ENCODE peak calls at places on chromosomes 12 and 14, in eight cellular contexts. Y is H9; I is colonic mucosa; Z is WERI-Rb-1; C is CD4-positive, CD25-positive, alpha-beta regulatory T cell; U is IMR-90; B is stomach; V is PC-9. M is an unnamed sample.

GRCh38 chr12:91133871-91134270 is 22.6 kb upstream of the LUM start:
- DNase-seq in I (no peak), C (no peak), Y (no peak), V (no peak), B (no peak), Z (no peak), U (peak), M (no peak)

GRCh38 chr12:52735106-52735505 is 31.8 kb upstream of the KRT77 start:
- DNase-seq in V (no peak), Y (no peak), C (no peak), I (no peak), B (no peak), U (no peak), Z (no peak), M (no peak)

GRCh38 chr14:54809767-54810166 is 92.9 kb downstream of the GCH1 start:
- DNase-seq in V (no peak), B (no peak), C (no peak), Z (no peak), U (no peak), I (no peak), Y (no peak), M (no peak)

GRCh38 chr12:89826468-89826867 is 117.8 kb upstream of the ATP2B1 start:
- DNase-seq in Z (no peak), I (no peak), Y (no peak), C (no peak), B (no peak), U (no peak), V (no peak), M (no peak)

GRCh38 chr12:114272071-114272470 is 133.9 kb downstream of the TBX5 start:
- DNase-seq in U (no peak), I (no peak), V (no peak), B (no peak), Z (no peak), Y (no peak), C (no peak), M (no peak)

GRCh38 chr12:103986823-103987222 is 21.2 kb downstream of the TDG start:
- DNase-seq in U (peak), V (no peak), Z (no peak), C (no peak), I (no peak), Y (no peak), B (no peak), M (no peak)

GRCh38 chr12:106138646-106139421 is at the start of gene NUAK1:
- DNase-seq in Y (peak), V (peak), B (peak), I (peak), C (no peak), U (peak), Z (peak), M (peak)

GRCh38 chr14:65632487-65632886 is 220.0 kb downstream of the FUT8 start:
- DNase-seq in B (no peak), Y (no peak), Z (no peak), U (no peak), I (no peak), V (no peak), C (no peak), M (no peak)

GRCh38 chr14:73645248-73645610 is 443 bp downstream of the DNAL1 start:
- DNase-seq in U (no peak), Y (no peak), C (no peak), Z (no peak), B (no peak), V (no peak), I (no peak), M (no peak)

GRCh38 chr14:37203423-37203822 is 5.7 kb downstream of the MIPOL1 start:
- DNase-seq in I (no peak), C (no peak), B (no peak), Z (no peak), U (no peak), Y (no peak), V (no peak), M (no peak)

GRCh38 chr12:22874151-22874550 is 249.2 kb downstream of the ETNK1 start:
- DNase-seq in Z (no peak), U (no peak), Y (no peak), B (no peak), V (no peak), I (no peak), C (no peak), M (no peak)

GRCh38 chr14:32594766-32595165 is 265.7 kb downstream of the AKAP6 start:
- DNase-seq in V (no peak), B (no peak), C (no peak), U (peak), Z (no peak), I (no peak), Y (no peak), M (no peak)

GRCh38 chr12:70353780-70354640 is 12.1 kb upstream of the KCNMB4 start:
- DNase-seq in C (no peak), U (no peak), B (no peak), V (no peak), Z (no peak), I (no peak), Y (no peak), M (no peak)

GRCh38 chr14:104109121-104109541 is 23.6 kb downstream of the ASPG start:
- DNase-seq in Z (peak), B (peak), Y (peak), V (no peak), C (no peak), I (peak), U (no peak), M (no peak)

GRCh38 chr14:82776958-82777357 is 1243.3 kb upstream of the SEL1L start:
- DNase-seq in C (no peak), Y (no peak), I (no peak), U (no peak), B (no peak), Z (no peak), V (no peak), M (no peak)

GRCh38 chr14:100889641-100890040 is 13.9 kb downstream of the RTL1 start:
- DNase-seq in U (no peak), Z (no peak), Y (no peak), C (no peak), B (peak), I (no peak), V (no peak), M (no peak)

GRCh38 chr12:89645434-89645833 is 63.2 kb downstream of the ATP2B1 start:
- DNase-seq in Y (no peak), I (no peak), Z (no peak), V (no peak), U (no peak), B (no peak), C (no peak), M (no peak)

GRCh38 chr14:71465316-71465715 is 466.9 kb upstream of the RGS6 start:
- DNase-seq in I (no peak), B (no peak), C (no peak), U (peak), V (no peak), Y (no peak), Z (no peak), M (no peak)

GRCh38 chr12:113040722-113041168 is 15.8 kb upstream of the DTX1 start:
- DNase-seq in B (peak), C (no peak), V (peak), I (no peak), Y (no peak), Z (peak), U (peak), M (peak)

GRCh38 chr12:11823043-11823442 is 173.6 kb downstream of the ETV6 start:
- DNase-seq in I (no peak), V (no peak), U (peak), B (no peak), C (no peak), Y (no peak), Z (no peak), M (no peak)

GRCh38 chr12:67790660-67791059 is 142.1 kb downstream of the DYRK2 start:
- DNase-seq in I (no peak), Z (no peak), V (no peak), Y (no peak), C (no peak), U (peak), B (no peak), M (no peak)

GRCh38 chr14:21510735-21511657 is at the start of gene METTL3:
- DNase-seq in C (peak), Z (peak), I (peak), U (peak), V (peak), Y (peak), B (peak), M (peak)

GRCh38 chr12:106774808-106775524 is 484 bp downstream of the RIC8B start:
- DNase-seq in Y (no peak), U (no peak), C (peak), B (no peak), I (no peak), Z (no peak), V (no peak), M (no peak)

GRCh38 chr12:53699673-53700015 is 23.8 kb upstream of the ATP5MC2 start:
- DNase-seq in C (no peak), B (peak), I (no peak), V (no peak), U (no peak), Z (no peak), Y (no peak), M (no peak)

GRCh38 chr12:132422057-132423043 is 67.6 kb upstream of the FBRSL1 start:
- DNase-seq in V (no peak), Z (peak), Y (peak), I (no peak), C (no peak), B (no peak), U (peak), M (no peak)

GRCh38 chr12:76952995-76953394 is 74.2 kb upstream of the CSRP2 start:
- DNase-seq in V (peak), Z (peak), I (no peak), C (no peak), Y (peak), U (no peak), B (no peak), M (no peak)

GRCh38 chr12:96912261-96912660 is 5.2 kb downstream of the NEDD1 start:
- DNase-seq in B (no peak), I (no peak), Y (no peak), Z (no peak), C (no peak), V (no peak), U (no peak), M (no peak)

GRCh38 chr12:1013618-1014489 is 22.8 kb downstream of the ERC1 start:
- DNase-seq in Y (no peak), I (no peak), U (peak), C (no peak), Z (peak), V (peak), B (no peak), M (no peak)

GRCh38 chr14:37591311-37591940 is 3.6 kb downstream of the FOXA1 start:
- DNase-seq in Y (peak), Z (no peak), C (no peak), I (peak), V (no peak), B (peak), U (no peak), M (no peak)

GRCh38 chr14:64867182-64867581 is 12.5 kb downstream of the SPTB start:
- DNase-seq in U (no peak), C (no peak), B (no peak), Y (no peak), I (no peak), Z (no peak), V (no peak), M (no peak)

GRCh38 chr12:48671231-48671856 is 10.7 kb downstream of the KANSL2 start:
- DNase-seq in V (no peak), U (peak), C (no peak), B (no peak), Z (no peak), I (no peak), Y (no peak), M (no peak)

DNA sequence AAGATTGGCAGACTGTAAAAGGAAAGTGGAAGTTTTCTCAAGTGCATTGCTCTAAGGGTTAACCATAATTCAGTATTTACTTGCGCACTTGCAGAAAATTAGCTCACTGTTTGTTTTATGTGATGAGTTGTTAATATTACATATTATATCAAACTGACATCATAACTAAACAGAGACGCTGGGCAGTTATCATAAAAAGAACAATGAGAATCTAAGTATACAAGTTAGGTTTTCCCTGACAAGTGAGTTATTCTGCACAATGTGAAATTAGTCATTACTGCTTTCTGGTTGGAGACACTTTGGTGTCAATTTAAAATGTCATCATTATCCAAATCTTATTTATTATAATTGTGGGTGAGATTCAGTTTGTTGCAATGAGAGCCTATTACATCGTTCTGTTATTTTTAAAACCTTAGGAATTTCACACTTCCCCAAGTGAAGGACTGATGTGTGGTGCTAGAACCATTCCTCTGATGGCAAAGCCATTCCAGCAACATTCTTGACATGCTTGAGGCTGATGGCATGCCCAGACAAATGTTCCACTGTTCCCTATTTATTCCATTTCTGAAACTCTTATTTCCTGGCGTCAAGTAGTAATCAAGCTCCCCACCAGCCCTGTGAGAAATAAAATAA is 90.1 kb upstream of the FLRT2 start:
- DNase-seq in Y (no peak), U (no peak), B (no peak), C (no peak), I (no peak), V (no peak), Z (no peak), M (no peak)
- H3K27ac ChIP-seq in Y (no peak), U (no peak), B (no peak), C (no peak), I (no peak), V (no peak), Z (no peak), M (no peak)

DNA sequence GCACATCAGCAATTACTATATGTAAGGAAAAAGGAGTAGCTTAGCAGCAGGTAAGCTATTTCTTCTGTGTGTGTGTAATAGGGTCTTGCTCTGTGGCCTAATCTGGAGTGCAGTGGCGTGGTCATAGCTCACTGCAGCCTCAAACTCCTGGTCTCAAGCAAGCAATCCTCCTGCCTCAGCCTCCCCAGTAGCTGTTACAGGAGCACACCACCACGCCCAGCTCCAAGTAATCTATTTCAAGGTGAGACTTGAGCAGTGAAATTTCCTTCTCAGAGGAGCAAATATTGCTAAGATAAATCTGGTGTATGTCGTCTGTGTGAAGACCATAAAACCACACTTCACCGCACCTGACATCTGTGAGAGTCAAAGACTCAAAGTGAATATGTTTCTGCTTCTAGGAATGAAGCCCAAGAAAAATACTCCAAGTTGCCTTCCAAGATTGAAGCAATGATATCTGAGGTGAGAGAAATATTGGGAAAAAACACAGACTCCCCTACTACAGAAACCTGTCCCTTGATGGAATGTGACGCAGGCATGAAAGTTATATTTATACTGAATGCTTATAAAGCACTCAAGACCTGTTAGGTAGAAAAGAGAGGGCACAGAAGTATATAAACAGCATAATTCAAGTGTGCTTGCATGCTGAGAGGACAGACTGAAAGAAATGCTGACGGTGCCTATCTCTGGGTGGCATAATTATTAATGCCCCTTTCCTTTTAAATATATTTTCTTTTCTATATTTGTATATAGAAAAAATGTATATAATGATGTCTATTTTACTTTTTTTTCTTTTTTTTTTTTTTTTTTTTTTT is 2.5 kb upstream of the SELPLG start:
- DNase-seq in I (no peak), Z (no peak), B (no peak), C (no peak), U (no peak), V (no peak), Y (no peak), M (no peak)
- H3K27ac ChIP-seq in I (peak), Z (peak), B (no peak), C (peak), U (no peak), V (no peak), Y (no peak), M (no peak)

GRCh38 chr12:57629897-57630471 is 3.0 kb downstream of the B4GALNT1 start:
- DNase-seq in V (no peak), Y (no peak), C (no peak), U (no peak), Z (no peak), I (no peak), B (no peak), M (peak)

GRCh38 chr12:57631566-57632368 is 1.2 kb downstream of the B4GALNT1 start:
- DNase-seq in Y (peak), I (no peak), U (no peak), Z (peak), V (no peak), C (no peak), B (no peak), M (peak)

GRCh38 chr12:57632898-57633825 is at the start of gene B4GALNT1:
- DNase-seq in C (peak), I (peak), Y (peak), B (peak), V (peak), Z (peak), U (peak), M (peak)

GRCh38 chr12:57630891-57631433 is 2.0 kb downstream of the B4GALNT1 start:
- DNase-seq in V (no peak), I (no peak), Z (no peak), C (no peak), Y (peak), U (no peak), B (no peak), M (peak)

DNA sequence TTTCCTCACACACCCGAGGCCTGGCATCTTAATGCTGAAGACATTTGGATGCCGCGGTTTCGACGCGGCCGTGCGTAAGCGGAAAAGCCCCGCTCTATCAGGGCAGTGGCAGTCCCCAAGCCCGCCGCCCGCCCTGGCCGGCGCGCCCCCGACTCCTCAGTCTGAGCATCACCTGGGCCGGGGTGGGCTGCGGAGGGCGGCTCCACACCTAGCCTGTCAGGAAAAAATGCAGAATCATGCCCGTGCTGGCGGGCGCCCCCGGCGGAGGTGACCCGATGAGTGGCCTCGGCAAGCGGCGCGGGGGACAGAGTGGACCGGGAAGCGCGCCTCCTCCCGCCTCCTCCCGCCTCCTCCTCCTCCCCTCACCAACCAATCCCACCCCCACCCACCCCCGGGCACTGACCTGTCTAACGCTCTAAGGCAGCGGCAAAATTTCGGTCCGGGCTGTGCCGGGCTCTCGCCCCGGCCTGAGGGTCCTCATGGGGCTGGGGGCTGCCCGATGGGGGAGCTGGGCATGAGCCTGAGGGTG is 568 bp downstream of the B4GALNT1 start:
- DNase-seq in Y (peak), B (no peak), I (no peak), U (no peak), Z (peak), V (peak), C (no peak), M (peak)
- H3K27ac ChIP-seq in Y (no peak), B (no peak), I (no peak), U (no peak), Z (peak), V (no peak), C (no peak), M (no peak)

GRCh38 chr14:59358105-59358504 is 107.1 kb downstream of the GPR135 start:
- DNase-seq in C (no peak), Y (peak), Z (no peak), I (no peak), B (no peak), U (peak), V (peak), M (no peak)
- H3K27ac ChIP-seq in C (no peak), Y (no peak), Z (no peak), I (no peak), B (no peak), U (no peak), V (peak), M (no peak)

DNA sequence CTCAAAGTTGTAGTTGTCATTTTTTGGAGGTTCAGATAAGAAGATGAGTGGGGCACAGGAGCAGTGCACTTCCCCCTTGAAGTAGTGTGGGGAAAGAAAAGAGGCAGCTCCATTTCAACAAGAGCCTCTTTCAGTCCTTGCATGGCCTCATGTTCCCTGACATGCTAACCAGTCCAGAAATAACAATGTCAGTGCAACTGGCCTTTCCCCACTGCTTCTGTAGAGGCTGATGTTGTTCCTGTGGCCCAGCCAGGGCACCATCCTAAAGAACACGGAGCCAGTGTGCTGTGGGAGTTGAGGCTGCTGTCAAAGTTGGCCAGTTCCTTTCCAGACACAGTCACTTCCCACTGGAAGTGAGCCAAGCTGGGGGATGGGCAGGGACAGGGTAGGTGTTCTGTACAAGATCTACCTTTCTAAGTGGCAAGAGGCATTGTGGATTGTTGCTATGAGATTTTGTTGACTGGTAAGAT is 77.7 kb upstream of the SLC38A2 start:
- DNase-seq in I (peak), C (no peak), Z (no peak), B (peak), U (no peak), V (no peak), Y (no peak), M (peak)
- H3K27ac ChIP-seq in I (no peak), C (no peak), Z (no peak), B (peak), U (no peak), V (no peak), Y (no peak), M (no peak)